ENCODE peak calls at places on chromosomes 3 and 15, in ten cellular contexts. E, Q, F, R, W, B, I, G, K and U are unnamed samples.

GRCh38 chr15:91426412-91426811 is 326.4 kb downstream of the SV2B start:
- DNase-seq in F (no peak), B (no peak), I (no peak), W (no peak), Q (no peak), R (no peak), E (no peak), G (no peak), K (no peak), U (no peak)

GRCh38 chr15:48393650-48394049 is 62.4 kb downstream of the DUT start:
- DNase-seq in I (no peak), F (peak; percentile 36), K (peak; percentile 81), R (peak; percentile 80), Q (peak; percentile 19), W (no peak), E (no peak), G (no peak), B (peak; percentile 97), U (no peak)

GRCh38 chr3:182413682-182414081 is 379.6 kb upstream of the ATP11B start:
- DNase-seq in K (no peak), E (no peak), B (no peak), I (no peak), W (no peak), Q (no peak), R (no peak), F (no peak), G (no peak), U (no peak)

GRCh38 chr3:10597733-10598132 is 92.3 kb upstream of the ATP2B2 start:
- DNase-seq in B (no peak), K (no peak), E (no peak), Q (no peak), W (no peak), G (no peak), R (no peak), F (no peak), I (no peak), U (no peak)

GRCh38 chr15:71448688-71449114 is 333.4 kb downstream of the THSD4 start:
- DNase-seq in R (peak; percentile 71), F (peak; percentile 16), K (peak; percentile 60), W (no peak), I (no peak), B (peak; percentile 87), G (peak; percentile 74), E (peak; percentile 56), Q (peak; percentile 22), U (no peak)

GRCh38 chr3:99532246-99532645 is 106.1 kb upstream of the COL8A1 start:
- DNase-seq in I (no peak), W (no peak), F (peak; percentile 17), K (peak; percentile 40), B (peak; percentile 88), R (peak; percentile 77), G (no peak), E (peak; percentile 31), Q (peak; percentile 37), U (peak; percentile 38)

GRCh38 chr3:117719316-117719926 is 1009.8 kb downstream of the TUSC7 start:
- DNase-seq in F (no peak), E (peak; percentile 0), R (peak; percentile 40), W (no peak), K (no peak), B (peak; percentile 45), I (no peak), Q (no peak), G (no peak), U (no peak)

GRCh38 chr15:88729581-88729980 is 73.7 kb upstream of the ACAN start:
- DNase-seq in F (no peak), I (no peak), K (no peak), Q (no peak), G (no peak), R (no peak), B (no peak), E (no peak), W (no peak), U (no peak)

GRCh38 chr3:52541050-52541449 is 4.6 kb downstream of the UQCC5 start:
- DNase-seq in Q (no peak), G (no peak), K (no peak), R (no peak), B (no peak), E (no peak), W (no peak), F (no peak), I (no peak), U (no peak)

GRCh38 chr15:47674576-47675232 is 42.6 kb upstream of the SEMA6D start:
- DNase-seq in W (no peak), E (no peak), I (no peak), G (no peak), K (no peak), F (no peak), Q (no peak), B (no peak), R (no peak), U (no peak)

GRCh38 chr3:142914286-142914811 is 25.5 kb upstream of the PCOLCE2 start:
- DNase-seq in W (no peak), K (no peak), Q (no peak), I (no peak), G (no peak), B (no peak), E (no peak), F (no peak), R (no peak), U (no peak)

GRCh38 chr3:142913432-142913831 is 24.5 kb upstream of the PCOLCE2 start:
- DNase-seq in W (no peak), G (no peak), B (no peak), R (no peak), F (no peak), Q (no peak), E (no peak), I (no peak), K (no peak), U (no peak)

GRCh38 chr3:142915636-142916035 is 26.8 kb upstream of the PCOLCE2 start:
- DNase-seq in E (no peak), W (no peak), F (no peak), R (no peak), Q (no peak), K (no peak), I (no peak), G (no peak), B (no peak), U (no peak)

GRCh38 chr3:142912440-142913172 is 23.7 kb upstream of the PCOLCE2 start:
- DNase-seq in B (no peak), Q (no peak), G (no peak), K (no peak), R (no peak), E (no peak), I (no peak), F (no peak), W (no peak), U (no peak)

DNA sequence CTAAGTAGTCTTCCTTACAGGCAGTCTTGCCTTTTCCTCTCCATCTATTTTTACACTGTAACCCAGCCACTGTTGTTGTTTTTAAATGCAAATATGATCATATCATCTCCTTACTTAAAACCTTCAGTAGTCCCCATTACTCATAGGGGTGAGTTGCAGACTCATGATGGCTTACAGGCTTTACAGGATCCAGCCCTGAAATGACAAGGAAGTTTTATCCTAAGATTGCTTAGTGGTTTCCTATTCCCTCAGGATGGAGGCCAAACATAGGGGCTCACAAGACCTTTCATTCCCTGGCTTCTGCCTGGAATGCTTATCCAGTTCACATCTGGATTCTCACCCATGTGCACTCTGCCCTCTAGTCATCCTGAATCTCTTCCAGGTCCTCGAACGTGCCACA is 27.7 kb upstream of the PCOLCE2 start:
- DNase-seq in R (no peak), K (no peak), I (no peak), F (no peak), E (no peak), G (no peak), W (no peak), B (no peak), Q (no peak), U (no peak)
- TF ChIP-seq POLR2A in R (no peak), K (no peak), I (no peak), F (no peak), E (no peak), G (no peak), W (no peak), B (no peak), Q (no peak), U (no peak)

GRCh38 chr3:4977001-4977888 is 2.0 kb upstream of the BHLHE40 start:
- DNase-seq in R (peak; percentile 84), K (peak; percentile 75), Q (peak; percentile 79), W (peak; percentile 79), B (peak; percentile 92), I (peak; percentile 93), G (peak; percentile 79), E (no peak), F (peak; percentile 87), U (no peak)
- TF ChIP-seq POLR2A in R (peak; percentile 77), K (no peak), Q (peak; percentile 44), W (no peak), B (no peak), I (no peak), G (no peak), E (peak; percentile 27), F (no peak), U (peak; percentile 42)

DNA sequence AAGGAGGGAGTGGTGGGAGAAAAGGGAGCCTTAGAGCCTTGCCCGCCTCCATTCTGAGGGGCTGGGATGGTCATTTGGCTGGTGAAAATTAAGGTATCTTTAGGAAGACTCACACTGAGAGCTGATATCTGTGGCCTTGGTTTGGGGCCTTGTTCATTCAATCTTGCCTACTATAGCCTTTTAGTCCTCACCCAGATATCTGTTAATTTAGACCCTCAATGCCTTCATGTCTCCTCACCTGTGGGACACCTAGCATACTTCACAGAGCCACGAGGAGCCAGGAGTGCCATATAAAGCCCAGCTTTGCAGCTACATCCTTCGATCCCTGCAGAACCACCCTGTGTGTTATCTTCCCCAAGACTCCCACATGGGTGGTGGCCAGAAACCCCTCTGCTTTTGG is 4.7 kb upstream of the ARNT2 start:
- DNase-seq in E (no peak), K (no peak), I (no peak), Q (no peak), G (no peak), B (no peak), W (no peak), R (no peak), F (no peak), U (no peak)
- TF ChIP-seq POLR2A in E (no peak), K (no peak), I (no peak), Q (no peak), G (no peak), B (no peak), W (no peak), R (no peak), F (no peak), U (no peak)

GRCh38 chr3:50260027-50260941 is 8.7 kb upstream of the SEMA3B start:
- DNase-seq in W (peak; percentile 94), E (no peak), I (peak; percentile 99), G (peak; percentile 88), K (peak; percentile 96), R (peak; percentile 86), B (peak; percentile 93), F (peak; percentile 93), Q (peak; percentile 95), U (peak; percentile 82)

GRCh38 chr3:50256978-50257890 is 11.7 kb upstream of the SEMA3B start:
- DNase-seq in W (no peak), F (no peak), I (no peak), K (peak; percentile 66), Q (peak; percentile 64), E (no peak), G (no peak), R (no peak), B (peak; percentile 66), U (no peak)

GRCh38 chr3:50259432-50260026 is 9.4 kb upstream of the SEMA3B start:
- DNase-seq in K (no peak), R (no peak), I (no peak), Q (no peak), W (no peak), B (no peak), G (no peak), F (no peak), E (no peak), U (no peak)

GRCh38 chr3:50258979-50259378 is 10.0 kb upstream of the SEMA3B start:
- DNase-seq in K (no peak), R (no peak), E (no peak), W (no peak), B (no peak), G (no peak), F (no peak), I (no peak), Q (no peak), U (no peak)

GRCh38 chr3:50257990-50258389 is 11.0 kb upstream of the SEMA3B start:
- DNase-seq in W (no peak), E (no peak), R (no peak), F (no peak), Q (no peak), B (no peak), G (no peak), I (no peak), K (no peak), U (no peak)
- TF ChIP-seq POLR2A in W (no peak), E (no peak), R (no peak), F (no peak), Q (no peak), B (no peak), G (no peak), I (no peak), K (no peak), U (no peak)